ENCODE peak calls at places on chromosomes 11 and 22, in nine cellular contexts. D is mesendoderm; K is Peyer's patch; X is NCI-H510A; M is stimulated activated naive CD4-positive, alpha-beta T cell treated with Interleukin-2 at 50 U/mL for 16 hours; B is AG10803; W is activated naive CD8-positive, alpha-beta T cell treated with anti-CD3 and anti-CD28 coated beads for 36 hours; F is mucosa of gallbladder; C is GM23248. G is an unnamed sample.

GRCh38 chr11:10540546-10540914 is 457 bp downstream of the RNF141 start:
- DNase-seq in C (no peak), K (peak), M (no peak), F (peak), W (no peak), B (peak), D (peak), X (peak), G (no peak)

GRCh38 chr11:45610627-45611026 is 54.8 kb downstream of the CHST1 start:
- DNase-seq in C (no peak), W (no peak), D (no peak), X (no peak), M (no peak), F (no peak), B (no peak), K (no peak), G (no peak)

GRCh38 chr11:15519124-15519791 is 404.5 kb downstream of the INSC start:
- DNase-seq in W (no peak), B (no peak), D (no peak), C (no peak), M (no peak), X (no peak), F (no peak), K (no peak), G (no peak)

GRCh38 chr11:119671048-119671447 is 58.0 kb downstream of the NECTIN1 start:
- DNase-seq in K (peak), X (no peak), B (peak), M (no peak), C (no peak), F (peak), D (no peak), W (no peak), G (no peak)

GRCh38 chr11:105968021-105968697 is 53.9 kb downstream of the MSANTD4 start:
- DNase-seq in K (no peak), W (no peak), D (no peak), C (peak), B (no peak), F (no peak), M (no peak), X (no peak), G (no peak)

GRCh38 chr11:12893787-12894672 is 115.1 kb upstream of the RASSF10 start:
- DNase-seq in M (no peak), W (peak), B (peak), X (no peak), D (peak), K (peak), F (peak), C (peak), G (peak)

GRCh38 chr22:49767355-49768062 is 60.2 kb downstream of the BRD1 start:
- DNase-seq in F (no peak), C (peak), B (peak), M (no peak), K (peak), X (no peak), W (no peak), D (peak), G (peak)

GRCh38 chr11:100687032-100687629 is at the start of gene ARHGAP42:
- DNase-seq in B (peak), D (peak), M (no peak), F (peak), X (no peak), C (peak), W (peak), K (peak), G (peak)

GRCh38 chr22:50696251-50696798 is 23.7 kb downstream of the SHANK3 start:
- DNase-seq in X (no peak), M (no peak), F (no peak), D (no peak), B (no peak), K (no peak), C (no peak), W (no peak), G (no peak)

GRCh38 chr11:43833657-43834073 is 47.0 kb upstream of the ALKBH3 start:
- DNase-seq in X (no peak), C (peak), B (peak), F (no peak), W (no peak), D (peak), M (no peak), K (no peak), G (no peak)

GRCh38 chr11:68810164-68810563 is 31.6 kb downstream of the CPT1A start:
- DNase-seq in M (no peak), K (no peak), B (no peak), C (no peak), F (no peak), D (no peak), W (no peak), X (no peak), G (no peak)

GRCh38 chr11:59551651-59552521 is 40.5 kb downstream of the OR4D9 start:
- DNase-seq in X (peak), F (no peak), D (peak), C (peak), B (peak), M (no peak), K (no peak), W (no peak), G (no peak)

G was measured in ascending aorta.